ENCODE peak calls at places on chromosomes 12 and 14, in eight cellular contexts. G, Y, O, T, I, S, F and N are unnamed samples.
A peak's percentile ranks its signal among the peaks of the same experiment; 100 is the strongest.

GRCh38 chr12:102603021-102603420 is 122.7 kb upstream of the IGF1 start:
- DNase-seq in F (no peak), G (no peak), I (no peak), O (no peak), Y (no peak), T (no peak), S (no peak), N (peak; percentile 1)

GRCh38 chr12:9724023-9724422 is 8.9 kb downstream of the CLECL1 start:
- DNase-seq in F (no peak), G (no peak), S (no peak), O (no peak), I (no peak), Y (no peak), T (no peak), N (no peak)

GRCh38 chr14:42123526-42123925 is 516.9 kb downstream of the LRFN5 start:
- DNase-seq in G (no peak), I (no peak), F (no peak), O (no peak), Y (no peak), T (no peak), S (no peak), N (no peak)

GRCh38 chr12:54412786-54413185 is 6.3 kb downstream of the ITGA5 start:
- DNase-seq in T (no peak), F (no peak), Y (no peak), O (no peak), G (no peak), S (no peak), I (no peak), N (no peak)

GRCh38 chr14:98957211-98958047 is 314.6 kb downstream of the BCL11B start:
- DNase-seq in O (no peak), G (peak; percentile 32), I (no peak), S (peak; percentile 56), F (peak; percentile 83), T (peak; percentile 49), Y (no peak), N (no peak)

GRCh38 chr12:96501139-96501741 is 11.9 kb downstream of the CFAP54 start:
- DNase-seq in Y (peak; percentile 85), F (peak; percentile 30), O (no peak), G (peak; percentile 36), S (no peak), T (peak; percentile 84), I (no peak), N (peak; percentile 61)

GRCh38 chr14:98293527-98293926 is 978.5 kb downstream of the BCL11B start:
- DNase-seq in I (no peak), T (no peak), Y (no peak), G (no peak), S (no peak), F (peak; percentile 18), O (no peak), N (no peak)

GRCh38 chr12:21566223-21566906 is 38.3 kb downstream of the GYS2 start:
- DNase-seq in Y (no peak), S (peak; percentile 36), I (no peak), G (no peak), T (peak; percentile 62), F (no peak), O (no peak), N (no peak)

GRCh38 chr14:36604757-36605505 is 22.5 kb upstream of the NKX2-8 start:
- DNase-seq in O (no peak), T (peak; percentile 80), G (no peak), F (peak; percentile 51), S (peak; percentile 6), Y (peak; percentile 45), I (no peak), N (peak; percentile 25)

GRCh38 chr14:90658541-90658967 is 157.7 kb downstream of the TTC7B start:
- DNase-seq in O (no peak), Y (no peak), I (no peak), F (no peak), G (no peak), T (no peak), S (no peak), N (no peak)

DNA sequence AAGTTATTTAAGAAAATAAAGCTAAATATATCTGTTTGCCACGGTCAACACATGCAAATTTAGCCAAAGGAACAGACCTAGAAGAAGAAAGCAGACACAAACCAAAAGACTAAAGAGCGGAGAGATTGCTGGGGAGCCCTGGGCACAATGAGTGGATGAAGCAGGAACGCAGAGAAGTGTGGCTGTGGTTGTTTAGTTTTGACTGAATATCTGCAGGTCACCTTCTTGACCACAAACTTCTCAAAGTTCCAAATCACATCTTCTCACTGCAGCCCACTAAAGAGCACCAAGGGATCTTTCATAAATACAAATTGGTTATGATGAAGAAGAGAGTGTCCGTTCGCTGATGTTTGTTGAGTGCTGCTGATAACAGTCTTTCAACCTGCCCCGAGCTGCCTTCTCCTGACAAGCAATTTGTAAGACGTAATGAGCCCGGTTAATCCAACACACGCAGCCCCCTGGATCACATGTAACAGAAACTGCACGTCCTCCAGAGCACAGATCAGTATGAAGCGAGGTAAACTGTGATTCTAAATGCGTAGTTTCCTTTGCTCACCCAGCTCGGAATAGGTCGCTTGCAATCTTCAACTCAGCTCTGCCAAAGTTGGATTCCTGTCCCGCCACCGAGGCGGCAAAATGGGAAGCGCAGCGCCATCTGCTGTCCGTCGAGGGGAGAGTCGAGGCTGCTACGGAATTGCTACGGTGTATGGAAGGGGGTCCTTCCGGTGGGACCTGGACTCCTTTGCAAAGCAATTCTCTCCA is 120.8 kb downstream of the GXYLT1 start:
- DNase-seq in G (peak; percentile 81), I (peak; percentile 80), F (peak; percentile 74), O (peak; percentile 46), Y (peak; percentile 68), S (peak; percentile 15), T (peak; percentile 72), N (peak; percentile 25)
- H3K4me3 ChIP-seq in G (peak overlapping the region; percentile 28), I (peak overlapping the region; percentile 38), F (no peak overlapping the region), O (no peak overlapping the region), Y (peak overlapping the region; percentile 46), S (peak overlapping the region; percentile 28), T (peak overlapping the region; percentile 35), N (peak overlapping the region; percentile 6)

GRCh38 chr14:101363261-101363555 is 198.1 kb upstream of the DIO3 start:
- DNase-seq in I (no peak), T (no peak), O (no peak), Y (no peak), G (no peak), S (no peak), F (no peak), N (no peak)

GRCh38 chr14:101364503-101365328 is 196.6 kb upstream of the DIO3 start:
- DNase-seq in G (no peak), Y (no peak), F (peak; percentile 63), T (no peak), I (no peak), S (no peak), O (no peak), N (no peak)

GRCh38 chr14:101365329-101366158 is 195.8 kb upstream of the DIO3 start:
- DNase-seq in Y (no peak), G (no peak), O (no peak), I (no peak), S (no peak), T (no peak), F (no peak), N (no peak)

GRCh38 chr14:101362529-101363260 is 198.6 kb upstream of the DIO3 start:
- DNase-seq in I (no peak), O (no peak), G (no peak), F (no peak), S (no peak), Y (no peak), T (no peak), N (no peak)

GRCh38 chr14:101363880-101364391 is 197.4 kb upstream of the DIO3 start:
- DNase-seq in T (no peak), I (no peak), Y (no peak), F (no peak), O (no peak), G (no peak), S (no peak), N (no peak)
- H3K4me3 ChIP-seq in T (no peak overlapping the region), I (no peak overlapping the region), Y (no peak overlapping the region), F (no peak overlapping the region), O (no peak overlapping the region), G (no peak overlapping the region), S (no peak overlapping the region), N (no peak overlapping the region)

DNA sequence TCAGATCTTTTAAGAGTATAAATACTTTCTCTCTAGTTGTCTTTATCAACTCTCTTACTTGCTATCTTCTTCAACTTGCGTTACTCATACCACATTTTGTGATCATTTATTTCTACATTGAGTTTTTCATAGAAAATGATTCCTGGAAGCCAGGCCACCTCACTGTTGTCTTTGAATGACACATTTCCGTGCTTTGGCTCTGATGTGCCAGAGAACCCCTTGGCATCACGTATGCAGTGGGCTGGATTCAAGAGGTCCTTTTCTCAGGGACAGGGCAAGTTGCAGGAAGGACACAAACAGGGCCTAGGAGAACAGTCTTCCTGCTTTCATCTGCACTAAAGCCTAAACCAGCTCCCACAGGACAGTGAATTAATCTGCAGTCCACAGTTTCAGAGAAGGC is 70.3 kb upstream of the PYGL start:
- DNase-seq in S (no peak), O (no peak), I (no peak), T (no peak), Y (no peak), G (no peak), F (no peak), N (no peak)
- H3K4me3 ChIP-seq in S (no peak overlapping the region), O (no peak overlapping the region), I (no peak overlapping the region), T (no peak overlapping the region), Y (no peak overlapping the region), G (no peak overlapping the region), F (no peak overlapping the region), N (no peak overlapping the region)

GRCh38 chr12:28026701-28027100 is 54.2 kb upstream of the PTHLH start:
- DNase-seq in G (no peak), S (no peak), F (no peak), I (no peak), O (no peak), T (peak; percentile 59), Y (no peak), N (no peak)

GRCh38 chr12:28023156-28023887 is 50.8 kb upstream of the PTHLH start:
- DNase-seq in S (peak; percentile 92), T (peak; percentile 87), F (no peak), I (no peak), O (no peak), Y (no peak), G (no peak), N (no peak)

GRCh38 chr12:28021704-28022103 is 49.2 kb upstream of the PTHLH start:
- DNase-seq in F (no peak), Y (no peak), I (no peak), S (no peak), O (no peak), T (peak; percentile 91), G (no peak), N (no peak)

GRCh38 chr12:28025821-28026505 is 53.4 kb upstream of the PTHLH start:
- DNase-seq in O (no peak), I (no peak), Y (no peak), S (no peak), G (no peak), F (no peak), T (no peak), N (no peak)

DNA sequence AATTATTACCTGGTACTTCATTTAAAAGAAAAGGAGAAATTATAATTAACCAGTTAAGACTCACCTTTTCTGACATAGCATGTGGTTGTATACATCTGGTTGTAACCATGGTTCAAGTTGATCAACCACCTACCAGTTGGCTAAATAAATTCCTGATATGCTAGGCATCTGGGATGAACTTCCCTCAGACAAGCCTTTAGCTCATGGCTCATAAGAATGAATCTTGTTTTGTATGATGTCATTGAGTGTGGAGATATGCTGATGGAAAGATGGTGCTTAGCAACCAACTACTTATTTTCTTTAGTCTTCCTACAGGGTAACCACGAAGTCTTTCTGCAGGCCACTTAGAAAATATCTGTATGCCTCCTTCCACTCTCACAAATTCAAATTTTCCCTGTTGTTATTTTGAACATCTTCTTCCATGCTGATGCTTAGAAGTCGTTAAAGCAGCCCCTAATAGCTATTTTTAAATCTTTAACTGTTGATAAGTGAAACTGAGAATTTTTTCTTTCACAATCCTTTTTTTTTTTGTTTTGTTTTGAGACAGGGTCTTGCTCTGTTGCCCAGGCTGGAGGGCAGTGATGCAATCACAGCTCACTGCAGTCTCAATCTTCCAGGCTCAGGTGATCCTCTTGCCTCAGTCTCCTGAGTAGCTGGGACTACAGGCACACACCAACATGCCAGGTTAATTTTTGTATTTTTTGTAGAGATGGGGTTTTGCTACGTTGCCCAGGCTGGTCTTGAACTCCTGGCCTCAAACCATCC is 51.9 kb upstream of the PTHLH start:
- DNase-seq in O (no peak), F (no peak), G (no peak), S (peak; percentile 68), T (peak; percentile 75), Y (peak; percentile 11), I (no peak), N (no peak)
- H3K4me3 ChIP-seq in O (no peak overlapping the region), F (no peak overlapping the region), G (no peak overlapping the region), S (no peak overlapping the region), T (no peak overlapping the region), Y (no peak overlapping the region), I (no peak overlapping the region), N (no peak overlapping the region)